ENCODE peak calls at places on chromosomes 1 and 21, in nine cellular contexts. H is upper lobe of right lung, V is left ventricle myocardium inferior, Z is mammary epithelial cell, C is BE2C, D is endodermal cell, U is MM.1S, F is GM13976, L is bronchial epithelial cell. J is an unnamed sample.
A peak's percentile ranks its signal among the peaks of the same experiment; 100 is the strongest.

GRCh38 chr1:218985424-218985823 is 188.3 kb upstream of the LYPLAL1 start:
- DNase-seq in C (no peak), L (no peak), F (no peak), D (no peak), U (no peak), V (no peak), Z (no peak), H (no peak), J (no peak)

GRCh38 chr21:33394260-33394659 is 9.0 kb upstream of the IFNGR2 start:
- DNase-seq in L (no peak), D (no peak), V (no peak), Z (no peak), C (no peak), U (peak; percentile 99), F (no peak), H (no peak), J (no peak)

GRCh38 chr1:165289556-165289955 is 67.0 kb downstream of the LMX1A start:
- DNase-seq in Z (no peak), V (no peak), D (no peak), F (no peak), H (no peak), C (no peak), U (no peak), L (no peak), J (no peak)

GRCh38 chr1:91245437-91245836 is 159.2 kb downstream of the HFM1 start:
- DNase-seq in U (no peak), F (no peak), V (no peak), C (no peak), Z (no peak), D (no peak), L (no peak), H (no peak), J (no peak)

GRCh38 chr1:115531806-115532359 is 109.9 kb upstream of the VANGL1 start:
- DNase-seq in V (no peak), Z (no peak), F (no peak), L (no peak), D (no peak), U (no peak), H (no peak), C (no peak), J (no peak)

GRCh38 chr21:45574081-45574501 is 31.9 kb upstream of the SLC19A1 start:
- DNase-seq in D (peak; percentile 52), Z (no peak), H (peak; percentile 59), F (no peak), U (no peak), V (peak; percentile 9), C (no peak), L (no peak), J (no peak)

GRCh38 chr1:53593758-53594380 is 134.7 kb downstream of the DMRTB1 start:
- DNase-seq in D (peak; percentile 94), L (no peak), F (no peak), U (no peak), C (no peak), V (peak; percentile 29), Z (no peak), H (peak; percentile 84), J (no peak)

GRCh38 chr1:108533351-108534083 is 26.4 kb upstream of the EEIG2 start:
- DNase-seq in Z (peak; percentile 5), U (no peak), L (peak; percentile 8), D (peak; percentile 49), C (no peak), V (no peak), F (peak; percentile 50), H (no peak), J (peak; percentile 63)

GRCh38 chr21:38938343-38938742 is 132.6 kb downstream of the ETS2 start:
- DNase-seq in C (peak; percentile 31), U (peak; percentile 33), H (no peak), F (no peak), D (peak; percentile 61), Z (no peak), V (no peak), L (no peak), J (no peak)

GRCh38 chr1:156896490-156897033 is 3.0 kb downstream of the PEAR1 start:
- DNase-seq in U (no peak), V (no peak), L (peak; percentile 93), C (no peak), H (no peak), Z (peak; percentile 88), F (no peak), D (peak; percentile 80), J (no peak)

GRCh38 chr1:13570924-13571323 is 12.7 kb upstream of the PDPN start:
- DNase-seq in C (no peak), D (peak; percentile 60), H (no peak), U (no peak), V (no peak), L (no peak), F (no peak), Z (no peak), J (no peak)

GRCh38 chr1:228463559-228464455 is 23.4 kb upstream of the RNF187 start:
- DNase-seq in D (peak; percentile 87), C (peak; percentile 69), Z (no peak), U (peak; percentile 45), F (peak; percentile 68), H (no peak), V (no peak), L (no peak), J (peak; percentile 52)

GRCh38 chr1:114668373-114668772 is 1.5 kb downstream of the DENND2C start:
- DNase-seq in D (no peak), L (no peak), H (no peak), V (no peak), C (no peak), U (peak; percentile 13), Z (no peak), F (no peak), J (no peak)

GRCh38 chr1:246284021-246284420 is 223.1 kb downstream of the SMYD3 start:
- DNase-seq in C (no peak), H (no peak), F (no peak), L (no peak), D (peak; percentile 59), V (no peak), Z (no peak), U (no peak), J (no peak)

GRCh38 chr1:246281639-246282038 is 225.4 kb downstream of the SMYD3 start:
- DNase-seq in V (no peak), C (no peak), H (no peak), U (no peak), F (no peak), D (no peak), Z (no peak), L (no peak), J (no peak)

GRCh38 chr1:246279402-246279801 is 227.7 kb downstream of the SMYD3 start:
- DNase-seq in U (no peak), L (no peak), Z (no peak), F (no peak), C (no peak), V (no peak), D (no peak), H (no peak), J (no peak)

GRCh38 chr1:246281195-246281594 is 225.9 kb downstream of the SMYD3 start:
- DNase-seq in C (no peak), D (no peak), L (no peak), F (no peak), H (no peak), U (no peak), Z (no peak), V (no peak), J (no peak)

DNA sequence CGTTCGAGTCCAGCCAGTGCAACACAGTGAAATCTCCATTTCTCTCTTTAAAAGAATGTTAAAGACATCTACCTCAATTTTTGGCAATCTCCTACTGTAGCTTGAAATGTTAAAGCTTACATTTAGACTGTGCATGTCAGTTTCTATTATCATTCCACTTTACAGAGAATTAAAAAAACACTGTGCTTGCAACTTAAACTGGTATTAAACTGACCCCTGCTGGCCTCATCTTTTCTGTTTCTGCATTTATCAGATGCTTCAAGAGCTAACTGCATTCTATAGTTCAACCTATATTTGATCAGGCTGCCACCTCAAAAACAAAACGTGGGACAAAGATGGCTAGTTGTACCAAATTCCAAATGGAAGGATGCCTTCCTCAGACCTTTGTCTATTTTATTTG is 226.5 kb downstream of the SMYD3 start:
- DNase-seq in C (peak; percentile 42), L (peak; percentile 37), H (no peak), Z (no peak), D (no peak), F (peak; percentile 16), V (no peak), U (no peak), J (no peak)
- TF ChIP-seq CTCF in C (peak; percentile 53), L (peak; percentile 29), H (peak; percentile 13), Z (peak; percentile 40), D (peak; percentile 51), F (peak; percentile 17), V (no peak), U (peak; percentile 39), J (no peak)

GRCh38 chr1:174875306-174875705 is 124.4 kb upstream of the CACYBP start:
- DNase-seq in U (peak; percentile 42), Z (peak; percentile 63), D (peak; percentile 66), C (no peak), L (peak; percentile 85), H (peak; percentile 73), F (no peak), V (no peak), J (no peak)
- TF ChIP-seq CTCF in U (no peak), Z (no peak), D (no peak), C (no peak), L (no peak), H (no peak), F (no peak), V (no peak), J (no peak)

DNA sequence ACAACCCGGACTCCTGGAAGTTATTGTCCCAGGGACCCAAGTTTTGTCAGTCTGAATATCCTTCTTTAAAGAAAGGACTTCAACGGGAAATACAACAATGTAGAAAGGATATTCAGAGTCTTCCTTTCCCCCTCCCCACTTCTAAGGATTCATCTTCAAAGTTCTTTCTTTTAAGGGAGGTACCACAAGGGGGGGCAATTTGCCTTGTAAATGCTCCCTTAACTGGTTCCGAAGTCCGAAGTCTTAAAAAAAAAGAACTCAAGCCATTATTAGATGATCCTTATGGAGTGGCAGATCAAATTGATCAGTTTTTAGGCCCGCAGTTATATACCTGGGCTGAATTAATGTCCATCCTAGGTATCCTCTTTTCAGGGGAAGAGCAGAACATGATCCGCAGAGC is 47.0 kb downstream of the SERINC2 start:
- DNase-seq in L (no peak), Z (no peak), C (no peak), U (no peak), D (peak; percentile 67), F (no peak), V (no peak), H (no peak), J (no peak)
- TF ChIP-seq CTCF in L (peak; percentile 14), Z (peak; percentile 20), C (peak; percentile 43), U (peak; percentile 49), D (peak; percentile 80), F (no peak), V (no peak), H (peak; percentile 30), J (no peak)

DNA sequence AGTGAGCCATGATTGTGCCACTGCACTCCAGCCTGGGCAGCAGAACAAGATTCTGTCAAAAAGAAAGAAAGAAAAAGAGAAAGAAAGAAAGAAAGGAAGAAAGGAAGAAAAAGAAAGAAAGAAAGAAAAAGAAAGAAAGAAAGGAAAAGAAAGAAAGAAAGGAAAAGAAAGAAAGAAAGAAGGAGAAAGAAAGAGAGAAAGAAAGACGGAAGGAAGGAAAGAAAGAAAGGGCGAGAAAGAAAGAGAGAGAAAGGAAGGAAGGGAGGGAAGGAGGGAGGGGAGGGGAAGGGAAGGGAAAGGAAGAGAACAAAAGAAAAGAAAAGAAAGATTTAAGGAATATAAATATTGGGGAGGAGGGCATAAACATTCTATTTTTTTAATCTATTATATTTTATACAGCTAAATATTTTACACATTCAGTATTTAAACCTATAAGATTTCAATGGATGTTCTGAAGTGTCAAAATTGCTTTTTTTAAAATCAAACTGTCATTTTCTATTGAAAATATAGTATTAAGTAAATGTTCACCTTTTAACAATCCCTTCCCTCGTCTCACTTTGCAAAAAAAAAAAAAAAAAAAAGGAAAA is 6.8 kb upstream of the JAK1 start:
- DNase-seq in C (no peak), U (no peak), D (no peak), Z (no peak), H (no peak), L (no peak), F (no peak), V (no peak), J (no peak)
- TF ChIP-seq CTCF in C (no peak), U (no peak), D (no peak), Z (no peak), H (no peak), L (no peak), F (no peak), V (no peak), J (no peak)

J was measured in GM20000.